ENCODE peak calls at places on chromosomes 11 and 22, in seven cellular contexts. I is gastrocnemius medialis; Y is endodermal cell; K is transverse colon; T is lower lobe of right lung; D is CD4-positive, CD25-positive, alpha-beta regulatory T cell; O is SK-N-SH. R is an unnamed sample.

GRCh38 chr22:36775589-36775965 is 342 bp downstream of the IFT27 start:
- DNase-seq in I (peak; percentile 33), Y (peak; percentile 72), K (peak; percentile 41), T (peak; percentile 61), D (peak; percentile 48), O (no peak), R (peak; percentile 66)

GRCh38 chr22:45268958-45269844 is 15.5 kb upstream of the UPK3A start:
- DNase-seq in I (peak; percentile 65), Y (peak; percentile 96), K (peak; percentile 91), T (peak; percentile 90), D (peak; percentile 76), O (peak; percentile 93), R (peak; percentile 86)

GRCh38 chr22:42716221-42716620 is 4.4 kb downstream of the A4GALT start:
- DNase-seq in I (no peak), Y (no peak), K (no peak), T (no peak), D (no peak), O (no peak), R (no peak)

GRCh38 chr22:35539910-35540599 is 576 bp upstream of the RASD2 start:
- DNase-seq in I (peak; percentile 69), Y (peak; percentile 85), K (peak; percentile 78), T (peak; percentile 61), D (peak; percentile 56), O (peak; percentile 98), R (peak; percentile 50)

GRCh38 chr11:69343401-69344321 is 49.7 kb downstream of the MYEOV start:
- DNase-seq in I (no peak), Y (peak; percentile 30), K (no peak), T (no peak), D (no peak), O (no peak), R (no peak)

GRCh38 chr11:105609341-105609781 is 512 bp upstream of the GRIA4 start:
- DNase-seq in I (no peak), Y (peak; percentile 77), K (no peak), T (no peak), D (peak; percentile 16), O (peak; percentile 59), R (no peak)

GRCh38 chr22:33811686-33812085 is 108.6 kb downstream of the LARGE1 start:
- DNase-seq in I (no peak), Y (no peak), K (peak; percentile 56), T (no peak), D (no peak), O (no peak), R (no peak)

GRCh38 chr11:131511794-131512193 is 141.4 kb downstream of the NTM start:
- DNase-seq in I (no peak), Y (peak; percentile 91), K (peak; percentile 42), T (no peak), D (peak; percentile 0), O (peak; percentile 43), R (no peak)

GRCh38 chr11:125073616-125074483 is 10.7 kb downstream of the SLC37A2 start:
- DNase-seq in I (no peak), Y (peak; percentile 58), K (no peak), T (no peak), D (no peak), O (no peak), R (no peak)

GRCh38 chr11:70834984-70835560 is 417.3 kb downstream of the SHANK2 start:
- DNase-seq in I (no peak), Y (no peak), K (no peak), T (no peak), D (no peak), O (no peak), R (no peak)

GRCh38 chr11:27718346-27718852 is 18.1 kb upstream of the BDNF start:
- DNase-seq in I (no peak), Y (peak; percentile 88), K (peak; percentile 9), T (no peak), D (no peak), O (peak; percentile 76), R (no peak)

GRCh38 chr11:35303596-35304392 is 115.6 kb downstream of the SLC1A2 start:
- DNase-seq in I (peak; percentile 80), Y (no peak), K (peak; percentile 50), T (peak; percentile 61), D (no peak), O (no peak), R (no peak)

DNA sequence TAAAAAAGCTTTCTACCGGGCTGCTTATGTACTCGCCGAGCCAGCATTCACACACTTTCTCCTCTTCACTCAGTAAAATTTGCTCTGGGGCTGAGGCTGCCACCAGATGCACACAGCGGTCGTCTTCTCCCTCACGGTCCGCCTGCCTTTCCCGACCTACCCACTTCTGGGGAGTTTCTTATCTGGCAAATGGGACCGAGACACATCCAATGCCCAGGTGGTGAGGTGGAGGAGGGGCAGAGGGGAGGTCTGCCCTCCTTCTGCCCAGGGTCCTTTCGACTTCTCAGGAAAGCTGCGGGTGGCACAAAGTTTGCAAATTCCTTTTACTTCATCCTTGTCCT is 43.9 kb downstream of the GRIK4 start:
- DNase-seq in I (no peak), Y (no peak), K (no peak), T (no peak), D (no peak), O (peak; percentile 47), R (no peak)
- H3K27ac ChIP-seq in I (no peak overlapping the region), Y (peak overlapping the region; percentile 21), K (no peak overlapping the region), T (no peak overlapping the region), D (no peak overlapping the region), O (peak overlapping the region; percentile 92), R (no peak overlapping the region)

GRCh38 chr11:103993502-103993901 is 42.9 kb upstream of the DDI1 start:
- DNase-seq in I (no peak), Y (no peak), K (no peak), T (no peak), D (no peak), O (no peak), R (no peak)
- H3K9me3 ChIP-seq in I (no peaks in the 10 kb centered on the region), Y (no peaks in the 10 kb centered on the region), K (no peaks in the 10 kb centered on the region), T (no peaks in the 10 kb centered on the region), D (no peaks in the 10 kb centered on the region), O (no peaks in the 10 kb centered on the region), R (no peaks in the 10 kb centered on the region)

GRCh38 chr11:117875397-117876048 is 935 bp downstream of the FXYD6 start:
- DNase-seq in I (no peak), Y (no peak), K (no peak), T (no peak), D (peak; percentile 26), O (peak; percentile 79), R (peak; percentile 29)

GRCh38 chr11:117874910-117875396 is 1.5 kb downstream of the FXYD6 start:
- DNase-seq in I (no peak), Y (no peak), K (no peak), T (no peak), D (no peak), O (no peak), R (no peak)

GRCh38 chr11:117877120-117877784 is 794 bp upstream of the FXYD6 start:
- DNase-seq in I (no peak), Y (peak; percentile 68), K (no peak), T (no peak), D (no peak), O (no peak), R (no peak)

GRCh38 chr11:117876341-117877119 is at the start of gene FXYD6:
- DNase-seq in I (no peak), Y (peak; percentile 90), K (peak; percentile 35), T (no peak), D (no peak), O (peak; percentile 95), R (peak; percentile 21)

GRCh38 chr11:117876049-117876340 is 463 bp downstream of the FXYD6 start:
- DNase-seq in I (no peak), Y (no peak), K (no peak), T (no peak), D (no peak), O (no peak), R (no peak)
- H3K4me1 ChIP-seq in I (peaks cover 11% of the 10 kb centered on the region), Y (peaks cover 20% of the 10 kb centered on the region), K (peaks cover 28% of the 10 kb centered on the region), T (peaks cover 55% of the 10 kb centered on the region), D (peaks cover 29% of the 10 kb centered on the region), O (peaks cover 28% of the 10 kb centered on the region), R (peaks cover 37% of the 10 kb centered on the region)

GRCh38 chr11:37967635-37968034 is 1369.6 kb upstream of the RAG2 start:
- DNase-seq in I (no peak), Y (peak; percentile 40), K (no peak), T (no peak), D (no peak), O (no peak), R (no peak)
- H3K27ac ChIP-seq in I (no peak overlapping the region), Y (no peak overlapping the region), K (no peak overlapping the region), T (no peak overlapping the region), D (no peak overlapping the region), O (no peak overlapping the region), R (no peak overlapping the region)

GRCh38 chr11:17368551-17368950 is 17.0 kb downstream of the NCR3LG1 start:
- DNase-seq in I (no peak), Y (no peak), K (no peak), T (no peak), D (no peak), O (no peak), R (no peak)

GRCh38 chr11:17375547-17375946 is 12.9 kb downstream of the KCNJ11 start:
- DNase-seq in I (no peak), Y (no peak), K (no peak), T (no peak), D (no peak), O (no peak), R (no peak)

GRCh38 chr11:17369094-17369493 is 17.5 kb downstream of the NCR3LG1 start:
- DNase-seq in I (no peak), Y (no peak), K (no peak), T (no peak), D (no peak), O (no peak), R (no peak)

GRCh38 chr11:17369685-17370243 is 18.2 kb downstream of the NCR3LG1 start:
- DNase-seq in I (no peak), Y (no peak), K (no peak), T (no peak), D (no peak), O (no peak), R (no peak)

DNA sequence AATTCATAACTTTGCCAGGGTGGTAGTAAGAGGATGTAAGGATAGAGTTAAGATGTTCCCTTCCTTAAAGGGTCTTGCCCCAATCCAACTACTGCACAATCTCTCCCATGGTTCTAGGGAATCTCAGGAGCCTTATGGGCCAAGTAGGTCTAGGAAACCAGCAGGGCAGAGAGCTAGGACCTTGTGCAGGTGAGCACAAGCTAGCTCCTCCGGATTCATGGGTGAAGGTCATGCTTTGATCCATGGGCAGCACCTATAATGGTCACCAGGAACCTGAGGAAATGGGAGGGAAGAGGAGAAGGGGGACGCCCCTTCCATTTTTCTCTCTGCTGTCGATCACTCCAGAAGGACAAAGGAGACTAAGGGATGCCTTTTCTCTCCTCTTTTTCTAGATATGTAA is 16.8 kb downstream of the KCNJ11 start:
- DNase-seq in I (no peak), Y (no peak), K (no peak), T (no peak), D (no peak), O (no peak), R (no peak)
- H3K9me3 ChIP-seq in I (peaks cover 14% of the 10 kb centered on the region), Y (peaks cover 65% of the 10 kb centered on the region), K (peaks cover 39% of the 10 kb centered on the region), T (peaks cover 53% of the 10 kb centered on the region), D (peaks cover 32% of the 10 kb centered on the region), O (peaks cover 11% of the 10 kb centered on the region), R (peaks cover 26% of the 10 kb centered on the region)

GRCh38 chr11:119066481-119066880 is 1.1 kb upstream of the VPS11 start:
- DNase-seq in I (no peak), Y (no peak), K (no peak), T (no peak), D (no peak), O (no peak), R (no peak)
- H3K4me1 ChIP-seq in I (peaks cover 25% of the 10 kb centered on the region), Y (no peaks in the 10 kb centered on the region), K (peaks cover 14% of the 10 kb centered on the region), T (peaks cover 29% of the 10 kb centered on the region), D (peaks cover 37% of the 10 kb centered on the region), O (peaks cover 6% of the 10 kb centered on the region), R (peaks cover 34% of the 10 kb centered on the region)